ENCODE peak calls at places on chromosomes 7 and 10, in four cellular contexts. One of them, this sample, is unnamed. For H3K36me3, the result is how much of the 10 kb centered on the place peaks cover.

GRCh38 chr7:43648725-43649406 is 66.0 kb downstream of the STK17A start:
- DNase-seq in SK-N-MC: no peak
- DNase-seq in BJ: no peak
- DNase-seq in spleen: peak
- DNase-seq in this sample: no peak

GRCh38 chr10:21399392-21400015 is 126.0 kb downstream of the SKIDA1 start:
- DNase-seq in SK-N-MC: no peak
- DNase-seq in spleen: no peak
- DNase-seq in BJ: peak
- DNase-seq in this sample: peak

GRCh38 chr7:104621332-104621731 is 292.9 kb downstream of the LHFPL3 start:
- DNase-seq in spleen: no peak
- DNase-seq in BJ: no peak
- DNase-seq in SK-N-MC: no peak
- DNase-seq in this sample: no peak

GRCh38 chr10:124798364-124798763 is 3.3 kb upstream of the ABRAXAS2 start:
- DNase-seq in spleen: no peak
- DNase-seq in BJ: no peak
- DNase-seq in SK-N-MC: no peak
- DNase-seq in this sample: no peak

GRCh38 chr10:27482984-27483956 is 20.8 kb upstream of the RAB18 start:
- DNase-seq in SK-N-MC: no peak
- DNase-seq in spleen: no peak
- DNase-seq in BJ: no peak
- DNase-seq in this sample: no peak

GRCh38 chr10:1552415-1552814 is 184.9 kb downstream of the ADARB2 start:
- DNase-seq in BJ: no peak
- DNase-seq in SK-N-MC: no peak
- DNase-seq in spleen: peak
- DNase-seq in this sample: no peak

GRCh38 chr7:46569117-46569433 is 648.0 kb upstream of the IGFBP3 start:
- DNase-seq in BJ: no peak
- DNase-seq in SK-N-MC: no peak
- DNase-seq in spleen: no peak
- DNase-seq in this sample: no peak

GRCh38 chr7:79823246-79823951 is 311.2 kb upstream of the GNAI1 start:
- DNase-seq in BJ: no peak
- DNase-seq in spleen: no peak
- DNase-seq in SK-N-MC: no peak
- DNase-seq in this sample: no peak

GRCh38 chr7:158586499-158587191 is 978 bp downstream of the PTPRN2 start:
- DNase-seq in BJ: no peak
- DNase-seq in spleen: peak
- DNase-seq in SK-N-MC: no peak
- DNase-seq in this sample: no peak

GRCh38 chr10:71726673-71727428 is 7.3 kb upstream of the C10orf105 start:
- DNase-seq in spleen: peak
- DNase-seq in SK-N-MC: no peak
- DNase-seq in BJ: no peak
- DNase-seq in this sample: no peak

GRCh38 chr10:20694296-20694695 is 202.8 kb downstream of the NEBL start:
- DNase-seq in BJ: no peak
- DNase-seq in SK-N-MC: no peak
- DNase-seq in spleen: no peak
- DNase-seq in this sample: no peak

GRCh38 chr10:99984201-99984600 is 25.5 kb downstream of the DNMBP start:
- DNase-seq in BJ: no peak
- DNase-seq in SK-N-MC: no peak
- DNase-seq in spleen: no peak
- DNase-seq in this sample: peak

GRCh38 chr10:119849944-119850343 is 22.7 kb downstream of the MCMBP start:
- DNase-seq in spleen: no peak
- DNase-seq in BJ: no peak
- DNase-seq in SK-N-MC: no peak
- DNase-seq in this sample: no peak

GRCh38 chr7:106552645-106553445 is 108.1 kb downstream of the CCDC71L start:
- DNase-seq in spleen: no peak
- DNase-seq in SK-N-MC: no peak
- DNase-seq in BJ: no peak
- DNase-seq in this sample: no peak

GRCh38 chr7:17144313-17144712 is 154.1 kb upstream of the AHR start:
- DNase-seq in SK-N-MC: no peak
- DNase-seq in spleen: no peak
- DNase-seq in BJ: peak
- DNase-seq in this sample: no peak

GRCh38 chr10:12390733-12391132 is 41.4 kb downstream of the CAMK1D start:
- DNase-seq in SK-N-MC: no peak
- DNase-seq in BJ: no peak
- DNase-seq in spleen: no peak
- DNase-seq in this sample: no peak

GRCh38 chr7:101862280-101863220 is 45.1 kb downstream of the CUX1 start:
- DNase-seq in BJ: no peak
- DNase-seq in SK-N-MC: no peak
- DNase-seq in spleen: no peak
- DNase-seq in this sample: no peak

GRCh38 chr10:47087667-47088066 is 176.4 kb downstream of the PTPN20 start:
- DNase-seq in spleen: no peak
- DNase-seq in BJ: no peak
- DNase-seq in SK-N-MC: no peak
- DNase-seq in this sample: no peak

GRCh38 chr10:30697806-30698205 is 68.3 kb upstream of the LYZL2 start:
- DNase-seq in spleen: no peak
- DNase-seq in BJ: no peak
- DNase-seq in SK-N-MC: no peak
- DNase-seq in this sample: no peak

GRCh38 chr7:27921081-27921836 is 181.3 kb downstream of the TAX1BP1 start:
- DNase-seq in BJ: peak
- DNase-seq in SK-N-MC: peak
- DNase-seq in spleen: no peak
- DNase-seq in this sample: peak

GRCh38 chr7:82156938-82157337 is 286.6 kb downstream of the CACNA2D1 start:
- DNase-seq in SK-N-MC: no peak
- DNase-seq in BJ: no peak
- DNase-seq in spleen: no peak
- DNase-seq in this sample: no peak

GRCh38 chr10:96287392-96288105 is 16.2 kb upstream of the BLNK start:
- DNase-seq in SK-N-MC: no peak
- DNase-seq in BJ: no peak
- DNase-seq in spleen: no peak
- DNase-seq in this sample: no peak

GRCh38 chr10:36023939-36024338 is 381.8 kb upstream of the FZD8 start:
- DNase-seq in spleen: no peak
- DNase-seq in SK-N-MC: no peak
- DNase-seq in BJ: peak
- DNase-seq in this sample: no peak

GRCh38 chr7:2722591-2722990 is 34.6 kb downstream of the AMZ1 start:
- DNase-seq in spleen: peak
- DNase-seq in SK-N-MC: no peak
- DNase-seq in BJ: no peak
- DNase-seq in this sample: no peak

GRCh38 chr7:117010375-117011133 is 57.3 kb downstream of the ST7 start:
- DNase-seq in BJ: no peak
- DNase-seq in SK-N-MC: no peak
- DNase-seq in spleen: no peak
- DNase-seq in this sample: no peak

GRCh38 chr10:126373982-126374381 is 14.3 kb downstream of the ADAM12 start:
- DNase-seq in SK-N-MC: no peak
- DNase-seq in BJ: no peak
- DNase-seq in spleen: no peak
- DNase-seq in this sample: no peak

GRCh38 chr10:36766921-36767320 is 358.5 kb upstream of the ANKRD30A start:
- DNase-seq in SK-N-MC: no peak
- DNase-seq in BJ: no peak
- DNase-seq in spleen: no peak
- DNase-seq in this sample: no peak

GRCh38 chr7:19122018-19122588 is 4.7 kb upstream of the TWIST1 start:
- DNase-seq in spleen: no peak
- DNase-seq in BJ: no peak
- DNase-seq in SK-N-MC: no peak
- DNase-seq in this sample: no peak

DNA sequence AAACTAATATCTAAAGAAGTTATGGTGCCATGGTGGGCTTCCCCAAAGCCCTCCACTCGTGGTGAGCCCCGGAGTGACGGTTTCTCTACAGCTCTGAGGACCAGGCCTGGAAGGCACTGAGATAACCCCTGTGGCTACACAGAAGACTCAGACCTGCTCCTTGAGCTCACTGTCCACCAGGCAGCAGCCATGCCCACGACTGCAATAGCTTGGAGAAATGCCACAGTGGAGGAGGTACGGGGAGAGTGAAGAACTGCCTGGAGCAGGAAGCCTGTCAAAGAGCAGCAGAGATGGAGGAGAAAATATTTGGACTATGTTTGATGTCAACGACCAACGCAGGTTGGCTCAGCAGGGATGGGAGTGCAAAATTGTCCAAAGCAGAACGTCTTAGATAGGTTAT is 300.1 kb upstream of the NPSR1 start:
- DNase-seq in BJ: no peak
- DNase-seq in SK-N-MC: no peak
- DNase-seq in spleen: no peak
- DNase-seq in this sample: no peak
- H3K4me3 ChIP-seq in BJ: no peak
- H3K4me3 ChIP-seq in SK-N-MC: no peak
- H3K4me3 ChIP-seq in spleen: no peak
- H3K4me3 ChIP-seq in this sample: no peak

DNA sequence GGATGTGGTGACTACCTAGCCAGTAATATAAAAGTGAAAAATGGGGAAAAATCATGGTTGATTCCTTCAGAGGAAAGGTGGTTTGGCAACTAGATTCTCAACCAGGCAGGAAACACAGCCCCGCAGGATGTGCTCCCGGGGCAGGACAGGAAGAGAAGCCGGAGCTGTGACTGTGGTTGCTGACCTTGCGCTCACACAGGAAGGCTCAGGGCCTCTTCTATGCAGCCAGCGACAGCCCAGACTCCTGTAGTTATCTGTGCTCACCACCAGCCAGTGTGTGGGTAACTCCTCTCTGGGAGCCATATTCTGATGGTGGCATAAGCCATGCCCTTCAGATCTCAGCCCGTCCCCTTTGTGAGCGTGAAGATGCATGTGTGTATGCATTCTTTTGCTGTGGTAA is 138.2 kb downstream of the RNF216 start:
- DNase-seq in SK-N-MC: no peak
- DNase-seq in spleen: peak
- DNase-seq in BJ: no peak
- DNase-seq in this sample: no peak
- H3K36me3 ChIP-seq in SK-N-MC: under half
- H3K36me3 ChIP-seq in spleen: half or more
- H3K36me3 ChIP-seq in BJ: under half
- H3K36me3 ChIP-seq in this sample: under half

GRCh38 chr7:78489851-78490250 is 691.3 kb downstream of the PHTF2 start:
- DNase-seq in BJ: no peak
- DNase-seq in SK-N-MC: no peak
- DNase-seq in spleen: no peak
- DNase-seq in this sample: peak
- H3K4me3 ChIP-seq in BJ: no peak
- H3K4me3 ChIP-seq in SK-N-MC: peak
- H3K4me3 ChIP-seq in spleen: no peak
- H3K4me3 ChIP-seq in this sample: no peak

GRCh38 chr7:29957521-29957920 is 32.1 kb downstream of the SCRN1 start:
- DNase-seq in BJ: no peak
- DNase-seq in spleen: no peak
- DNase-seq in SK-N-MC: no peak
- DNase-seq in this sample: no peak
- H3K36me3 ChIP-seq in BJ: under half
- H3K36me3 ChIP-seq in spleen: under half
- H3K36me3 ChIP-seq in SK-N-MC: under half
- H3K36me3 ChIP-seq in this sample: under half

GRCh38 chr10:49759787-49760551 is 2.2 kb downstream of the OGDHL start:
- DNase-seq in BJ: no peak
- DNase-seq in spleen: peak
- DNase-seq in SK-N-MC: no peak
- DNase-seq in this sample: no peak

GRCh38 chr10:49761201-49761788 is 828 bp downstream of the OGDHL start:
- DNase-seq in spleen: no peak
- DNase-seq in BJ: no peak
- DNase-seq in SK-N-MC: no peak
- DNase-seq in this sample: no peak

GRCh38 chr10:49761789-49762565 is at the start of gene OGDHL:
- DNase-seq in SK-N-MC: no peak
- DNase-seq in BJ: no peak
- DNase-seq in spleen: peak
- DNase-seq in this sample: peak

GRCh38 chr10:49762566-49762877 is 399 bp upstream of the OGDHL start:
- DNase-seq in spleen: no peak
- DNase-seq in SK-N-MC: no peak
- DNase-seq in BJ: no peak
- DNase-seq in this sample: no peak

GRCh38 chr10:49760789-49761188 is 1.3 kb downstream of the OGDHL start:
- DNase-seq in BJ: no peak
- DNase-seq in spleen: peak
- DNase-seq in SK-N-MC: no peak
- DNase-seq in this sample: no peak
- H3K4me3 ChIP-seq in BJ: no peak
- H3K4me3 ChIP-seq in spleen: no peak
- H3K4me3 ChIP-seq in SK-N-MC: no peak
- H3K4me3 ChIP-seq in this sample: no peak

GRCh38 chr7:32915041-32915536 is 23.5 kb upstream of the KBTBD2 start:
- DNase-seq in BJ: no peak
- DNase-seq in spleen: no peak
- DNase-seq in SK-N-MC: no peak
- DNase-seq in this sample: no peak

GRCh38 chr7:32916006-32916405 is 24.4 kb upstream of the KBTBD2 start:
- DNase-seq in BJ: no peak
- DNase-seq in spleen: no peak
- DNase-seq in SK-N-MC: no peak
- DNase-seq in this sample: no peak

GRCh38 chr7:32910195-32910594 is 18.6 kb upstream of the KBTBD2 start:
- DNase-seq in BJ: no peak
- DNase-seq in SK-N-MC: no peak
- DNase-seq in spleen: no peak
- DNase-seq in this sample: no peak

GRCh38 chr7:32914186-32914585 is 22.6 kb upstream of the KBTBD2 start:
- DNase-seq in BJ: no peak
- DNase-seq in SK-N-MC: no peak
- DNase-seq in spleen: no peak
- DNase-seq in this sample: no peak
- H3K36me3 ChIP-seq in BJ: under half
- H3K36me3 ChIP-seq in SK-N-MC: under half
- H3K36me3 ChIP-seq in spleen: under half
- H3K36me3 ChIP-seq in this sample: under half